ENCODE peak calls at places on chromosome 22, in four cellular contexts. I, S, U and L are unnamed samples.

GRCh38 chr22:25744694-25745093 is 2.7 kb downstream of the MYO18B start:
- DNase-seq in S (no peak), U (no peak), I (no peak), L (no peak)

GRCh38 chr22:35355744-35356420 is 25.0 kb upstream of the HMOX1 start:
- DNase-seq in U (no peak), I (no peak), S (no peak), L (no peak)

GRCh38 chr22:37802310-37803194 is 5.2 kb upstream of the GCAT start:
- DNase-seq in U (no peak), S (no peak), I (peak; percentile 43), L (peak; percentile 37)

GRCh38 chr22:38305481-38306448 is 11.5 kb downstream of the CSNK1E start:
- DNase-seq in U (no peak), I (no peak), S (no peak), L (no peak)

GRCh38 chr22:32528984-32529982 is 54.7 kb downstream of the FBXO7 start:
- DNase-seq in U (peak; percentile 57), I (peak; percentile 76), S (no peak), L (peak; percentile 57)

GRCh38 chr22:45612451-45612901 is 59.2 kb upstream of the ATXN10 start:
- DNase-seq in S (no peak), I (no peak), U (no peak), L (no peak)

GRCh38 chr22:35477911-35478582 is 62.6 kb upstream of the RASD2 start:
- DNase-seq in U (no peak), I (peak; percentile 94), S (no peak), L (no peak)

GRCh38 chr22:37077802-37078448 is 26.4 kb downstream of the KCTD17 start:
- DNase-seq in U (peak; percentile 81), I (peak; percentile 72), S (no peak), L (peak; percentile 82)

GRCh38 chr22:38696606-38697005 is 4.1 kb downstream of the JOSD1 start:
- DNase-seq in S (no peak), I (no peak), U (no peak), L (no peak)